ENCODE peak calls at places on chromosomes 6 and 20, in five cellular contexts. K, N, S, L and A are unnamed samples.

GRCh38 chr6:132058975-132059374 is 107.8 kb upstream of the CCN2 start:
- DNase-seq in K (no peak), N (no peak), S (no peak), L (no peak), A (peak; percentile 44)

GRCh38 chr6:154457046-154457713 is 53.3 kb downstream of the CNKSR3 start:
- DNase-seq in K (no peak), N (peak; percentile 49), S (peak; percentile 85), L (no peak), A (peak; percentile 65)

GRCh38 chr6:160766657-160767018 is 64.6 kb downstream of the PLG start:
- DNase-seq in K (no peak), N (no peak), S (no peak), L (no peak), A (no peak)

GRCh38 chr6:105746130-105746505 is 340.0 kb upstream of the PRDM1 start:
- DNase-seq in K (no peak), N (no peak), S (no peak), L (no peak), A (no peak)

GRCh38 chr6:96157018-96157565 is 141.3 kb downstream of the FUT9 start:
- DNase-seq in K (no peak), N (peak; percentile 14), S (no peak), L (no peak), A (no peak)

GRCh38 chr20:4610871-4611270 is 110.8 kb upstream of the PRND start:
- DNase-seq in K (no peak), N (no peak), S (no peak), L (no peak), A (no peak)

GRCh38 chr6:34531580-34532201 is 24.4 kb downstream of the SPDEF start:
- DNase-seq in K (peak; percentile 51), N (peak; percentile 89), S (peak; percentile 27), L (no peak), A (peak; percentile 86)

GRCh38 chr20:44247676-44248419 is 740 bp downstream of the GDAP1L1 start:
- DNase-seq in K (no peak), N (peak; percentile 12), S (peak; percentile 40), L (peak; percentile 56), A (peak; percentile 32)

GRCh38 chr6:97136644-97137358 is 146.2 kb downstream of the MMS22L start:
- DNase-seq in K (no peak), N (no peak), S (no peak), L (no peak), A (no peak)

GRCh38 chr6:56087421-56087820 is 160.0 kb downstream of the COL21A1 start:
- DNase-seq in K (no peak), N (peak; percentile 63), S (no peak), L (no peak), A (peak; percentile 72)

GRCh38 chr6:79672631-79673065 is 41.5 kb downstream of the SH3BGRL2 start:
- DNase-seq in K (no peak), N (peak; percentile 59), S (peak; percentile 56), L (peak; percentile 2), A (peak; percentile 75)

GRCh38 chr20:46119028-46119546 is 973 bp downstream of the CD40 start:
- DNase-seq in K (no peak), N (no peak), S (no peak), L (no peak), A (no peak)

GRCh38 chr20:63260943-63261807 is 6.9 kb upstream of the NKAIN4 start:
- DNase-seq in K (no peak), N (no peak), S (no peak), L (no peak), A (no peak)

GRCh38 chr20:44389871-44390270 is 34.4 kb downstream of the HNF4A start:
- DNase-seq in K (peak; percentile 28), N (no peak), S (no peak), L (no peak), A (no peak)

GRCh38 chr20:57404419-57405072 is 13.3 kb downstream of the RBM38 start:
- DNase-seq in K (peak; percentile 21), N (no peak), S (no peak), L (no peak), A (no peak)

GRCh38 chr20:34538671-34539123 is 19.8 kb upstream of the MAP1LC3A start:
- DNase-seq in K (peak; percentile 71), N (peak; percentile 31), S (peak; percentile 63), L (no peak), A (peak; percentile 73)

GRCh38 chr6:2132416-2132815 is 113.0 kb downstream of the GMDS start:
- DNase-seq in K (no peak), N (no peak), S (peak; percentile 45), L (no peak), A (no peak)

GRCh38 chr6:119791746-119792145 is 442.2 kb upstream of the MAN1A1 start:
- DNase-seq in K (no peak), N (peak; percentile 40), S (peak; percentile 35), L (no peak), A (no peak)

GRCh38 chr20:31770243-31770642 is 31.2 kb downstream of the TPX2 start:
- DNase-seq in K (no peak), N (no peak), S (no peak), L (no peak), A (no peak)

GRCh38 chr20:57013741-57014140 is 252.7 kb downstream of the BMP7 start:
- DNase-seq in K (no peak), N (no peak), S (peak; percentile 11), L (no peak), A (no peak)

GRCh38 chr20:31560900-31561598 is 44.0 kb upstream of the ID1 start:
- DNase-seq in K (no peak), N (peak; percentile 97), S (peak; percentile 95), L (peak; percentile 93), A (peak; percentile 94)

GRCh38 chr6:158376650-158377081 is 64.4 kb downstream of the TULP4 start:
- DNase-seq in K (no peak), N (peak; percentile 53), S (peak; percentile 66), L (no peak), A (no peak)

GRCh38 chr20:24017160-24017761 is 28.7 kb upstream of the GGTLC1 start:
- DNase-seq in K (no peak), N (no peak), S (peak; percentile 58), L (no peak), A (no peak)

GRCh38 chr6:37622639-37623038 is 75.0 kb downstream of the MDGA1 start:
- DNase-seq in K (no peak), N (no peak), S (peak; percentile 59), L (no peak), A (no peak)

GRCh38 chr6:134551245-134551960 is 233.5 kb upstream of the SGK1 start:
- DNase-seq in K (no peak), N (peak; percentile 76), S (peak; percentile 51), L (no peak), A (peak; percentile 93)
- H3K4me3 ChIP-seq in K (no peak overlapping the region), N (no peak overlapping the region), S (no peak overlapping the region), L (no peak overlapping the region), A (no peak overlapping the region)

DNA sequence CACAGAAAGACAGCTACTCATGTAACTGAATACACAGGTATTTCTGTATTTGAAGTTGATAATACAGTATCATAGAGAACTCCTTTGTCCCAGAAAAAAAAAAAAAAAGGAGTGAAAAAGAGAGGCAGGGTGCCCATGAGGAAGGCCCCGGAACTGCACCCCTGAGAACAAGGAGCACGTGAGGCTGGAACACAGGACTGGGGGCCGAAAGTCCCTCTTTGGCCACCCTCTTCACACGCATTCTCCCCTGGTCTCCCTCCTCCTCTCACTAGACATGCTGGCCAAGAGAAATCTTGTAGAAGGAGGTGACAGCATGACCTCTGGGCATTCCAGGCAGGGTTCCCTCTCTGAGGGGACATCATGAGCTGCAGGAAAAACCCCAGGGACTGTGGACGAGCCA is 62.7 kb upstream of the TRAF3IP2 start:
- DNase-seq in K (no peak), N (no peak), S (no peak), L (peak; percentile 17), A (no peak)
- TF ChIP-seq CTCF in K (no peak), N (peak; percentile 31), S (peak; percentile 21), L (no peak), A (peak; percentile 53)

DNA sequence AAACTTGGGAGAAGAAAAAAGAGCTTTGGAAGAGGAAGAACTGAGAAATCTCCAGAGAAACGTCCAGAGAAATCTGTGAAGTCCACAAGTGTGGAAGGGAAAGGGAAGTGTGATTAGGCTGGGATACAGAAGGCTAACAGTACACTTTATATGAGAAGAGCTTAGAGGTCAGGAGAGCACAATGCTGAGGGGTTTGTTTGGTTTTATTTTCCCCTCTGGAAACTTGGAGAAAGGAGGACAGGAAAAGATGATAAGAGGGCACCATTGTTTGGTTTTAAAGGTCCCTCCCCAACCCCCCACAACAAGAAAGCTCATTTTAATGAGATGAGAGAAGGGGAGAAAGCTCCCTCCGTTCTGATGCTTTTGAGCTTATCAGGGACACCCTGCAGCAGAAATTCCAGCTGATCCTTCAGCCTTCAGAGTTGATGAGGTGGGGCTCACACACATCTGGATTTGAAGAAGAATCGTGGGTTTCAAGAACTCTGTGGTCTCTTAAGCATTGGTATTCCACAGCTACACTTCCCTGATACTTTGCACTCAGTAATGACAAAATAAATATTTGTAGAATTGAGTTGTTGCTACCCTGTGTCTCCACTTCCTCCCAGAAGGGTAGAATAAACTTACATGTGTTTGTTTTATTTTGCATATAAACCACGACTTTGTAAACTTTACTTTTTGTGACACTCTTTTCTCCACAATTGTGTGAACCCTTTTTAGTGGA is 1.9 kb downstream of the NT5E start:
- DNase-seq in K (no peak), N (no peak), S (no peak), L (no peak), A (no peak)
- H3K4me3 ChIP-seq in K (no peak overlapping the region), N (peak overlapping the region; percentile 77), S (peak overlapping the region; percentile 13), L (peak overlapping the region; percentile 84), A (peak overlapping the region; percentile 89)

DNA sequence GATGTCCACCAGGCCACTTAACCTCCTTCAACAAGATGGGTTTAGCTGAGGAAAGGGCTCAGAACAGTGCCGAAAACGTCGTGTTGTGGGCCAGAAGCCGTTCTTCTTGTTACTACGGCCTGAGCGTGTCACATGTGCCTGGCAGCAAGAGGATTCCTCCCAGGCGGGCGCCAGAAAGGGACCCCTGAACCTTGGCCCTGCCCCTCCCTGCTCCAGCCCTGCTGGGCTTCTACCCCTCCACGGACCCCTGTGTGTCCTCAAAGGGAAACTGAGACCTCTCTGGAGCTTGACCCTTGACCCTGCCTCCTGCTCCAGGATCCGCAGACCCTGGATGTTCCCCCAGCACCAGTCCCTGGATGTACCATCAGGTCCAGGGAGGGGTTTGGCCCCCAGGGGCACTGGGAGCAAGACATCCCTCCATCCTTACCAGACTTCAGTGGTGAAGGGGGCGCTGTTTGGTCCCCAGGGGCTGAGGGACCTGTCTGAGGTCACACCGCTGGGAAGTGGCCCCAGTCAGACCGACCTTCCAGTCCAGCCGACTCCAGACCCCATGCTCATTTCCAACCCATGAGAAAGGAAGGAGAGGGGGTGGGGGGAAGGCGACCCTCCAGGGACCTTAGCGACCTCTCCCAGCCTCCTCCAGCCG is 10.1 kb downstream of the HRH3 start:
- DNase-seq in K (no peak), N (no peak), S (no peak), L (no peak), A (no peak)
- TF ChIP-seq CTCF in K (no peak), N (no peak), S (no peak), L (no peak), A (no peak)

GRCh38 chr6:75430631-75431345 is 62.8 kb downstream of the FILIP1 start:
- DNase-seq in K (no peak), N (peak; percentile 40), S (no peak), L (no peak), A (peak; percentile 75)

GRCh38 chr6:75427342-75427741 is 66.3 kb downstream of the FILIP1 start:
- DNase-seq in K (no peak), N (no peak), S (no peak), L (no peak), A (no peak)

GRCh38 chr6:75428204-75428603 is 65.4 kb downstream of the FILIP1 start:
- DNase-seq in K (no peak), N (no peak), S (no peak), L (no peak), A (no peak)

GRCh38 chr6:75431379-75431778 is 62.2 kb downstream of the FILIP1 start:
- DNase-seq in K (no peak), N (peak; percentile 49), S (peak; percentile 23), L (no peak), A (peak; percentile 51)

GRCh38 chr6:75429304-75429703 is 64.3 kb downstream of the FILIP1 start:
- DNase-seq in K (no peak), N (no peak), S (no peak), L (no peak), A (no peak)
- H3K4me3 ChIP-seq in K (no peak overlapping the region), N (no peak overlapping the region), S (no peak overlapping the region), L (no peak overlapping the region), A (no peak overlapping the region)